ENCODE peak calls at places on chromosomes 12 and 14, in eight cellular contexts. One of them, this sample, is unnamed.

GRCh38 chr14:93936245-93936644 is 9.1 kb downstream of the FAM181A start:
- DNase-seq in iris pigment epithelial cell: no peak
- DNase-seq in T-helper 9 cell: no peak
- DNase-seq in GM23248: peak; percentile 43
- DNase-seq in AG10803: no peak
- DNase-seq in GM04503: no peak
- DNase-seq in H9: peak; percentile 59
- DNase-seq in fibroblast of the conjunctiva: no peak
- DNase-seq in this sample: no peak

GRCh38 chr14:64680013-64680674 is 24.1 kb upstream of the PLEKHG3 start:
- DNase-seq in iris pigment epithelial cell: no peak
- DNase-seq in T-helper 9 cell: no peak
- DNase-seq in GM23248: peak; percentile 74
- DNase-seq in AG10803: peak; percentile 38
- DNase-seq in GM04503: no peak
- DNase-seq in H9: no peak
- DNase-seq in fibroblast of the conjunctiva: no peak
- DNase-seq in this sample: no peak

GRCh38 chr12:26056335-26056734 is 68.5 kb downstream of the BHLHE41 start:
- DNase-seq in iris pigment epithelial cell: peak; percentile 37
- DNase-seq in T-helper 9 cell: no peak
- DNase-seq in GM23248: peak; percentile 48
- DNase-seq in AG10803: no peak
- DNase-seq in GM04503: no peak
- DNase-seq in H9: no peak
- DNase-seq in fibroblast of the conjunctiva: no peak
- DNase-seq in this sample: peak; percentile 41

GRCh38 chr14:39860837-39861236 is 428.6 kb upstream of the FBXO33 start:
- DNase-seq in iris pigment epithelial cell: no peak
- DNase-seq in T-helper 9 cell: no peak
- DNase-seq in GM23248: no peak
- DNase-seq in AG10803: no peak
- DNase-seq in GM04503: no peak
- DNase-seq in H9: no peak
- DNase-seq in fibroblast of the conjunctiva: no peak
- DNase-seq in this sample: no peak

GRCh38 chr12:95646781-95647184 is 95.5 kb upstream of the USP44 start:
- DNase-seq in iris pigment epithelial cell: peak; percentile 56
- DNase-seq in T-helper 9 cell: no peak
- DNase-seq in GM23248: peak; percentile 70
- DNase-seq in AG10803: peak; percentile 96
- DNase-seq in GM04503: peak; percentile 98
- DNase-seq in H9: no peak
- DNase-seq in fibroblast of the conjunctiva: no peak
- DNase-seq in this sample: peak; percentile 94

GRCh38 chr12:95788637-95789036 is 1.9 kb downstream of the NTN4 start:
- DNase-seq in iris pigment epithelial cell: peak; percentile 42
- DNase-seq in T-helper 9 cell: no peak
- DNase-seq in GM23248: peak; percentile 62
- DNase-seq in AG10803: peak; percentile 65
- DNase-seq in GM04503: no peak
- DNase-seq in H9: no peak
- DNase-seq in fibroblast of the conjunctiva: no peak
- DNase-seq in this sample: peak; percentile 72

GRCh38 chr12:32407795-32408194 is 8.4 kb downstream of the FGD4 start:
- DNase-seq in iris pigment epithelial cell: no peak
- DNase-seq in T-helper 9 cell: no peak
- DNase-seq in GM23248: no peak
- DNase-seq in AG10803: no peak
- DNase-seq in GM04503: no peak
- DNase-seq in H9: no peak
- DNase-seq in fibroblast of the conjunctiva: no peak
- DNase-seq in this sample: no peak

GRCh38 chr14:67420102-67420739 is 8.3 kb upstream of the PLEK2 start:
- DNase-seq in iris pigment epithelial cell: no peak
- DNase-seq in T-helper 9 cell: peak; percentile 13
- DNase-seq in GM23248: no peak
- DNase-seq in AG10803: no peak
- DNase-seq in GM04503: no peak
- DNase-seq in H9: peak; percentile 77
- DNase-seq in fibroblast of the conjunctiva: no peak
- DNase-seq in this sample: no peak

GRCh38 chr12:65952737-65953209 is 128.5 kb downstream of the HMGA2 start:
- DNase-seq in iris pigment epithelial cell: peak; percentile 45
- DNase-seq in T-helper 9 cell: no peak
- DNase-seq in GM23248: peak; percentile 82
- DNase-seq in AG10803: no peak
- DNase-seq in GM04503: no peak
- DNase-seq in H9: no peak
- DNase-seq in fibroblast of the conjunctiva: no peak
- DNase-seq in this sample: peak; percentile 73

GRCh38 chr12:108205864-108206263 is 76.8 kb downstream of the WSCD2 start:
- DNase-seq in iris pigment epithelial cell: no peak
- DNase-seq in T-helper 9 cell: no peak
- DNase-seq in GM23248: no peak
- DNase-seq in AG10803: no peak
- DNase-seq in GM04503: no peak
- DNase-seq in H9: no peak
- DNase-seq in fibroblast of the conjunctiva: no peak
- DNase-seq in this sample: no peak

GRCh38 chr14:99143793-99144192 is 128.2 kb downstream of the BCL11B start:
- DNase-seq in iris pigment epithelial cell: no peak
- DNase-seq in T-helper 9 cell: no peak
- DNase-seq in GM23248: no peak
- DNase-seq in AG10803: no peak
- DNase-seq in GM04503: no peak
- DNase-seq in H9: peak; percentile 56
- DNase-seq in fibroblast of the conjunctiva: no peak
- DNase-seq in this sample: no peak

GRCh38 chr12:21933656-21934055 is 7.6 kb downstream of the ABCC9 start:
- DNase-seq in iris pigment epithelial cell: no peak
- DNase-seq in T-helper 9 cell: no peak
- DNase-seq in GM23248: no peak
- DNase-seq in AG10803: no peak
- DNase-seq in GM04503: no peak
- DNase-seq in H9: no peak
- DNase-seq in fibroblast of the conjunctiva: no peak
- DNase-seq in this sample: no peak

GRCh38 chr14:38290601-38291190 is 34.8 kb upstream of the CLEC14A start:
- DNase-seq in iris pigment epithelial cell: peak; percentile 98
- DNase-seq in T-helper 9 cell: no peak
- DNase-seq in GM23248: peak; percentile 94
- DNase-seq in AG10803: peak; percentile 85
- DNase-seq in GM04503: peak; percentile 83
- DNase-seq in H9: no peak
- DNase-seq in fibroblast of the conjunctiva: peak; percentile 56
- DNase-seq in this sample: peak; percentile 94

GRCh38 chr14:87230726-87231125 is 762.3 kb downstream of the GALC start:
- DNase-seq in iris pigment epithelial cell: no peak
- DNase-seq in T-helper 9 cell: no peak
- DNase-seq in GM23248: no peak
- DNase-seq in AG10803: no peak
- DNase-seq in GM04503: no peak
- DNase-seq in H9: no peak
- DNase-seq in fibroblast of the conjunctiva: no peak
- DNase-seq in this sample: no peak

GRCh38 chr14:103078860-103079587 is 5.0 kb upstream of the LBHD2 start:
- DNase-seq in iris pigment epithelial cell: no peak
- DNase-seq in T-helper 9 cell: no peak
- DNase-seq in GM23248: no peak
- DNase-seq in AG10803: no peak
- DNase-seq in GM04503: no peak
- DNase-seq in H9: no peak
- DNase-seq in fibroblast of the conjunctiva: no peak
- DNase-seq in this sample: no peak

GRCh38 chr14:52342849-52343606 is 28.9 kb downstream of the PTGER2 start:
- DNase-seq in iris pigment epithelial cell: peak; percentile 49
- DNase-seq in T-helper 9 cell: no peak
- DNase-seq in GM23248: peak; percentile 43
- DNase-seq in AG10803: no peak
- DNase-seq in GM04503: no peak
- DNase-seq in H9: no peak
- DNase-seq in fibroblast of the conjunctiva: no peak
- DNase-seq in this sample: peak; percentile 80

This sample was measured in EL.